ENCODE peak calls at places on chromosomes 11 and 22, in four cellular contexts. B, A, W and Q are unnamed samples.

GRCh38 chr11:57597971-57598830 is 716 bp downstream of the SERPING1 start:
- DNase-seq in A (no peak), B (peak), W (no peak), Q (peak)

GRCh38 chr22:42651134-42651533 is 1.9 kb upstream of the CYB5R3 start:
- DNase-seq in A (no peak), W (peak), B (no peak), Q (no peak)

GRCh38 chr11:134543144-134544044 is 131.4 kb upstream of the B3GAT1 start:
- DNase-seq in B (no peak), W (no peak), A (no peak), Q (no peak)

GRCh38 chr11:36627006-36627405 is 29.0 kb upstream of the RAG2 start:
- DNase-seq in W (no peak), B (no peak), A (no peak), Q (no peak)

GRCh38 chr22:29343313-29343805 is 27.9 kb upstream of the RASL10A start:
- DNase-seq in A (no peak), B (no peak), W (peak), Q (no peak)

GRCh38 chr11:35850191-35850590 is 93.7 kb upstream of the LDLRAD3 start:
- DNase-seq in A (no peak), W (no peak), B (no peak), Q (no peak)

GRCh38 chr11:92702771-92703170 is 266.7 kb upstream of the MTNR1B start:
- DNase-seq in W (peak), A (no peak), B (no peak), Q (no peak)

GRCh38 chr11:15720460-15720859 is 605.7 kb downstream of the INSC start:
- DNase-seq in A (no peak), W (no peak), B (no peak), Q (no peak)

GRCh38 chr11:72833792-72834501 is 19.7 kb downstream of the ATG16L2 start:
- DNase-seq in A (no peak), B (no peak), W (no peak), Q (peak)

GRCh38 chr11:47148274-47148673 is 28.4 kb downstream of the ARFGAP2 start:
- DNase-seq in B (no peak), A (no peak), W (no peak), Q (no peak)

GRCh38 chr11:695606-696381 is at the start of gene TMEM80:
- DNase-seq in A (peak), W (peak), B (peak), Q (peak)

GRCh38 chr11:33942954-33943353 is 51.1 kb upstream of the LMO2 start:
- DNase-seq in A (no peak), W (peak), B (peak), Q (no peak)